ENCODE peak calls at places on chromosomes 11 and 22, in six cellular contexts. One of them, this sample, is unnamed.
A peak's percentile ranks its signal among the peaks of the same experiment; 100 is the strongest.

GRCh38 chr11:2301631-2302272 is at the start of the genes C11orf21 and TSPAN32:
- DNase-seq in neural progenitor cell: no peak
- DNase-seq in GM23338: no peak
- DNase-seq in MM.1S: no peak
- DNase-seq in HCT116: no peak
- DNase-seq in hepatocyte: peak; percentile 44
- DNase-seq in this sample: no peak

GRCh38 chr11:9574806-9575530 is 1.5 kb downstream of the WEE1 start:
- DNase-seq in neural progenitor cell: peak; percentile 78
- DNase-seq in MM.1S: peak; percentile 43
- DNase-seq in GM23338: peak; percentile 83
- DNase-seq in HCT116: peak; percentile 56
- DNase-seq in hepatocyte: peak; percentile 89
- DNase-seq in this sample: peak; percentile 89

GRCh38 chr22:50039669-50040458 is 18.2 kb downstream of the TTLL8 start:
- DNase-seq in HCT116: no peak
- DNase-seq in GM23338: no peak
- DNase-seq in neural progenitor cell: no peak
- DNase-seq in hepatocyte: no peak
- DNase-seq in MM.1S: no peak
- DNase-seq in this sample: no peak

GRCh38 chr11:62708423-62709261 is 1.2 kb downstream of the GNG3 start:
- DNase-seq in hepatocyte: peak; percentile 44
- DNase-seq in GM23338: peak; percentile 56
- DNase-seq in neural progenitor cell: no peak
- DNase-seq in HCT116: no peak
- DNase-seq in MM.1S: no peak
- DNase-seq in this sample: no peak

GRCh38 chr11:133790995-133791394 is 54.3 kb downstream of the SPATA19 start:
- DNase-seq in MM.1S: no peak
- DNase-seq in GM23338: no peak
- DNase-seq in hepatocyte: no peak
- DNase-seq in neural progenitor cell: no peak
- DNase-seq in HCT116: no peak
- DNase-seq in this sample: no peak

GRCh38 chr11:33445761-33446161 is 188.6 kb downstream of the HIPK3 start:
- DNase-seq in neural progenitor cell: no peak
- DNase-seq in MM.1S: no peak
- DNase-seq in GM23338: no peak
- DNase-seq in hepatocyte: no peak
- DNase-seq in HCT116: no peak
- DNase-seq in this sample: peak; percentile 77

GRCh38 chr22:30876925-30877553 is 91.5 kb downstream of the MORC2 start:
- DNase-seq in neural progenitor cell: no peak
- DNase-seq in hepatocyte: peak; percentile 52
- DNase-seq in HCT116: no peak
- DNase-seq in GM23338: no peak
- DNase-seq in MM.1S: no peak
- DNase-seq in this sample: peak; percentile 16

GRCh38 chr11:106231591-106231990 is 154.1 kb downstream of the AASDHPPT start:
- DNase-seq in MM.1S: no peak
- DNase-seq in neural progenitor cell: peak; percentile 18
- DNase-seq in hepatocyte: peak; percentile 29
- DNase-seq in GM23338: no peak
- DNase-seq in HCT116: no peak
- DNase-seq in this sample: peak; percentile 59

GRCh38 chr11:123137496-123138270 is 57.4 kb downstream of the CLMP start:
- DNase-seq in hepatocyte: peak; percentile 66
- DNase-seq in GM23338: peak; percentile 85
- DNase-seq in MM.1S: no peak
- DNase-seq in neural progenitor cell: peak; percentile 75
- DNase-seq in HCT116: no peak
- DNase-seq in this sample: peak; percentile 92

GRCh38 chr11:19673924-19674390 is 38.7 kb upstream of the NAV2 start:
- DNase-seq in neural progenitor cell: peak; percentile 77
- DNase-seq in MM.1S: no peak
- DNase-seq in HCT116: no peak
- DNase-seq in GM23338: peak; percentile 54
- DNase-seq in hepatocyte: peak; percentile 75
- DNase-seq in this sample: peak; percentile 73

GRCh38 chr11:32400196-32400595 is 35.1 kb downstream of the WT1 start:
- DNase-seq in GM23338: peak; percentile 68
- DNase-seq in HCT116: no peak
- DNase-seq in MM.1S: no peak
- DNase-seq in neural progenitor cell: no peak
- DNase-seq in hepatocyte: peak; percentile 43
- DNase-seq in this sample: peak; percentile 16

GRCh38 chr22:23401910-23402274 is 178.2 kb downstream of the IGLL1 start:
- DNase-seq in HCT116: no peak
- DNase-seq in MM.1S: no peak
- DNase-seq in hepatocyte: no peak
- DNase-seq in GM23338: no peak
- DNase-seq in neural progenitor cell: no peak
- DNase-seq in this sample: no peak

GRCh38 chr11:134030853-134031252 is 38.0 kb upstream of the JAM3 start:
- DNase-seq in MM.1S: no peak
- DNase-seq in hepatocyte: no peak
- DNase-seq in HCT116: no peak
- DNase-seq in neural progenitor cell: peak; percentile 57
- DNase-seq in GM23338: peak; percentile 69
- DNase-seq in this sample: no peak

GRCh38 chr22:22578702-22579424 is 19.8 kb upstream of the PRAME start:
- DNase-seq in neural progenitor cell: no peak
- DNase-seq in HCT116: no peak
- DNase-seq in GM23338: no peak
- DNase-seq in MM.1S: no peak
- DNase-seq in hepatocyte: peak; percentile 39
- DNase-seq in this sample: peak; percentile 74

GRCh38 chr22:24104307-24105017 is 76.8 kb upstream of the SUSD2 start:
- DNase-seq in HCT116: no peak
- DNase-seq in MM.1S: no peak
- DNase-seq in GM23338: no peak
- DNase-seq in hepatocyte: no peak
- DNase-seq in neural progenitor cell: no peak
- DNase-seq in this sample: no peak

GRCh38 chr11:127074151-127074761 is 73.7 kb upstream of the KIRREL3 start:
- DNase-seq in hepatocyte: peak; percentile 70
- DNase-seq in MM.1S: peak; percentile 96
- DNase-seq in HCT116: no peak
- DNase-seq in neural progenitor cell: peak; percentile 56
- DNase-seq in GM23338: peak; percentile 50
- DNase-seq in this sample: peak; percentile 84

GRCh38 chr11:65053826-65054503 is 4.4 kb downstream of the NAALADL1 start:
- DNase-seq in HCT116: no peak
- DNase-seq in neural progenitor cell: no peak
- DNase-seq in MM.1S: no peak
- DNase-seq in GM23338: no peak
- DNase-seq in hepatocyte: no peak
- DNase-seq in this sample: no peak

GRCh38 chr11:129639300-129639699 is 176.3 kb upstream of the TMEM45B start:
- DNase-seq in MM.1S: no peak
- DNase-seq in hepatocyte: peak; percentile 52
- DNase-seq in HCT116: peak; percentile 96
- DNase-seq in neural progenitor cell: no peak
- DNase-seq in GM23338: no peak
- DNase-seq in this sample: peak; percentile 97

GRCh38 chr11:114063149-114063828 is 3.8 kb downstream of the ZBTB16 start:
- DNase-seq in hepatocyte: no peak
- DNase-seq in GM23338: no peak
- DNase-seq in HCT116: no peak
- DNase-seq in MM.1S: no peak
- DNase-seq in neural progenitor cell: no peak
- DNase-seq in this sample: no peak

GRCh38 chr22:31952094-31952401 is 7.7 kb downstream of the YWHAH start:
- DNase-seq in hepatocyte: no peak
- DNase-seq in HCT116: no peak
- DNase-seq in GM23338: no peak
- DNase-seq in MM.1S: no peak
- DNase-seq in neural progenitor cell: no peak
- DNase-seq in this sample: peak; percentile 53

GRCh38 chr22:44639891-44640617 is 62.0 kb upstream of the PRR5 start:
- DNase-seq in MM.1S: no peak
- DNase-seq in GM23338: no peak
- DNase-seq in hepatocyte: no peak
- DNase-seq in HCT116: no peak
- DNase-seq in neural progenitor cell: no peak
- DNase-seq in this sample: no peak

GRCh38 chr11:88188251-88189030 is 13.2 kb upstream of the RAB38 start:
- DNase-seq in neural progenitor cell: no peak
- DNase-seq in HCT116: no peak
- DNase-seq in MM.1S: no peak
- DNase-seq in hepatocyte: peak; percentile 65
- DNase-seq in GM23338: no peak
- DNase-seq in this sample: no peak

GRCh38 chr11:129224538-129224937 is 32.4 kb upstream of the ARHGAP32 start:
- DNase-seq in HCT116: no peak
- DNase-seq in GM23338: no peak
- DNase-seq in neural progenitor cell: no peak
- DNase-seq in hepatocyte: no peak
- DNase-seq in MM.1S: no peak
- DNase-seq in this sample: peak; percentile 37

GRCh38 chr22:32723632-32724031 is 77.9 kb upstream of the TIMP3 start:
- DNase-seq in MM.1S: peak; percentile 89
- DNase-seq in neural progenitor cell: no peak
- DNase-seq in HCT116: no peak
- DNase-seq in GM23338: no peak
- DNase-seq in hepatocyte: peak; percentile 61
- DNase-seq in this sample: peak; percentile 93

GRCh38 chr22:23800297-23801237 is 13.8 kb downstream of the SMARCB1 start:
- DNase-seq in MM.1S: no peak
- DNase-seq in hepatocyte: no peak
- DNase-seq in HCT116: no peak
- DNase-seq in GM23338: no peak
- DNase-seq in neural progenitor cell: no peak
- DNase-seq in this sample: no peak

GRCh38 chr11:116544721-116545120 is 228.1 kb downstream of the BUD13 start:
- DNase-seq in MM.1S: no peak
- DNase-seq in hepatocyte: no peak
- DNase-seq in neural progenitor cell: no peak
- DNase-seq in GM23338: no peak
- DNase-seq in HCT116: no peak
- DNase-seq in this sample: no peak

GRCh38 chr22:48459859-48460823 is 1367.5 kb downstream of the BRD1 start:
- DNase-seq in MM.1S: no peak
- DNase-seq in GM23338: no peak
- DNase-seq in HCT116: no peak
- DNase-seq in neural progenitor cell: no peak
- DNase-seq in hepatocyte: no peak
- DNase-seq in this sample: no peak

GRCh38 chr22:36680038-36680437 is 23.5 kb downstream of the CACNG2 start:
- DNase-seq in neural progenitor cell: no peak
- DNase-seq in MM.1S: no peak
- DNase-seq in HCT116: no peak
- DNase-seq in GM23338: no peak
- DNase-seq in hepatocyte: no peak
- DNase-seq in this sample: no peak

GRCh38 chr22:42931421-42932196 is 74.5 kb upstream of the ARFGAP3 start:
- DNase-seq in neural progenitor cell: no peak
- DNase-seq in hepatocyte: no peak
- DNase-seq in MM.1S: no peak
- DNase-seq in GM23338: no peak
- DNase-seq in HCT116: no peak
- DNase-seq in this sample: peak; percentile 87

GRCh38 chr11:68749501-68750196 is 1.7 kb downstream of the TESMIN start:
- DNase-seq in MM.1S: no peak
- DNase-seq in neural progenitor cell: peak; percentile 56
- DNase-seq in HCT116: no peak
- DNase-seq in hepatocyte: no peak
- DNase-seq in GM23338: peak; percentile 50
- DNase-seq in this sample: peak; percentile 23
- TF ChIP-seq EZH2phosphoT487 in MM.1S: no peak
- TF ChIP-seq EZH2phosphoT487 in neural progenitor cell: no peak
- TF ChIP-seq EZH2phosphoT487 in HCT116: no peak
- TF ChIP-seq EZH2phosphoT487 in hepatocyte: no peak
- TF ChIP-seq EZH2phosphoT487 in GM23338: no peak
- TF ChIP-seq EZH2phosphoT487 in this sample: no peak

DNA sequence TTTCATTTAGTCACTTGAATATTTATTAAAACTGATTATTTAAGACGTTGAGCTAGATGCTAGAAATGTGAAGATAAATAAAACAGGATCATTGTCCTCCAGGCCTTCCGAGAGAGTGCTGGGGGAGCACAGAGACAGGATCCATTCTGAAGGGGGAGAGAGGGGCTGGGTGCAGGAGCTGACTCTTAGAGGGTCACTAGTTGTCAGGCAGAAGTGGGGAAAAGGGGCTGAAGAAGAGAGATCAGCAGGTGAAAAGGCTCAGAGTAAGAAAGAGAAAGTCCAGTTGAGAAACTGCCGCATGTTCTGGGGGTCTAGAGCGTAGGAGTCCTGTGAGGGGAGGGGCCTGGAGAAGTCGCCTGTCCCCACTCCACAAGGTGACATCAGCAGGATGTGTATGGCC is 206.2 kb upstream of the SNX19 start:
- DNase-seq in GM23338: no peak
- DNase-seq in MM.1S: no peak
- DNase-seq in neural progenitor cell: no peak
- DNase-seq in HCT116: no peak
- DNase-seq in hepatocyte: no peak
- DNase-seq in this sample: no peak
- H3K4me3 ChIP-seq in GM23338: no peak overlapping the region
- H3K4me3 ChIP-seq in MM.1S: no peak overlapping the region
- H3K4me3 ChIP-seq in neural progenitor cell: no peak overlapping the region
- H3K4me3 ChIP-seq in HCT116: no peak overlapping the region
- H3K4me3 ChIP-seq in hepatocyte: no peak overlapping the region
- H3K4me3 ChIP-seq in this sample: no peak overlapping the region

DNA sequence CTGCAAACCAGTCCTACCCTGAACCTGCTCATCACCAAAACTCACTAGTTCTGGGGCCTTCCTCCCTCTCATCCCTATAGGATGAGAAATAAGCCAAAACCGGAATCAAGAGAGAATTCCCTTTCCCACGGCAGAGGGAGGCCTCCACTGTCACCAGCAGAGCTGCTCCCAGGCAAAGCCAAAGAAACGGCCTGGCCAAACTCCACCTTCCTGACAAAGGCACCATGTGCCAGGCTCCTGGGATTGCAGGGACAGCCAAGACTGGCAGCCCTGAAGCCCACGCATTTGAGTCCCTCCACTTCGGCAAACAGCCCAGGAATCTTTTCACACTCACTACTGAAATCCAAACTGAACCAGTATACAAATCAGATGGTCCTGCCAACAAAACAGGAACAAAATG is 6.2 kb downstream of the SMCO4 start:
- DNase-seq in MM.1S: no peak
- DNase-seq in HCT116: no peak
- DNase-seq in neural progenitor cell: no peak
- DNase-seq in hepatocyte: no peak
- DNase-seq in GM23338: peak; percentile 19
- DNase-seq in this sample: peak; percentile 11
- H3K27ac ChIP-seq in MM.1S: no peak overlapping the region
- H3K27ac ChIP-seq in HCT116: no peak overlapping the region
- H3K27ac ChIP-seq in neural progenitor cell: no peak overlapping the region
- H3K27ac ChIP-seq in hepatocyte: no peak overlapping the region
- H3K27ac ChIP-seq in GM23338: peak overlapping the region; percentile 57
- H3K27ac ChIP-seq in this sample: no peak overlapping the region

DNA sequence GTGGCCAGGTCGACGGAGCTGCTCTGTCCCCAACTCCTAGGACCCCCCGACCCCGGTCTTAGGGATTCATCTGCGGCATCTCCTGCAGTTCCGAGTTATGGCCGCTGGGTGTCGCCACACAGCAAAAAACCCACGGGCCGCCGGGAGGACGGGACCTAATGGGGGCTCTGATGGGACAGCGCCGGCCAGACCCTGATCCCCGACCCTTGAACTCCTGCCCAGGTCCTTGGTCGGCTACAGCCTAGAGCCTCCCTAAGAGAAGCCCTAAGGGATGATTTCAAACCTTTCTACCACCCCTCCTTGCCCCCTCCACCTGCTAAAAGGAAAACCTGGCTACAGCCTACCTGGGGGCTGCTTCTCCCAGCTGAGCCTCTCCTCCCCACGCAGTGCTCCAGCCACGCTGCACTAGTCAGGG is 30.8 kb upstream of the LRRC10B start:
- DNase-seq in hepatocyte: peak; percentile 46
- DNase-seq in HCT116: no peak
- DNase-seq in GM23338: peak; percentile 82
- DNase-seq in MM.1S: peak; percentile 33
- DNase-seq in neural progenitor cell: peak; percentile 79
- DNase-seq in this sample: peak; percentile 56
- TF ChIP-seq EZH2phosphoT487 in hepatocyte: no peak
- TF ChIP-seq EZH2phosphoT487 in HCT116: no peak
- TF ChIP-seq EZH2phosphoT487 in GM23338: no peak
- TF ChIP-seq EZH2phosphoT487 in MM.1S: no peak
- TF ChIP-seq EZH2phosphoT487 in neural progenitor cell: no peak
- TF ChIP-seq EZH2phosphoT487 in this sample: no peak

This sample was measured in GM23248.